ENCODE peak calls at places on chromosomes 13 and 19, in six cellular contexts. L, C, O, N, B and Y are unnamed samples. For H3K4me1, the result is how much of the 10 kb centered on the place peaks cover.

GRCh38 chr13:107200491-107200890 is 632.6 kb upstream of the ARGLU1 start:
- DNase-seq in L (no peak), C (no peak), O (no peak), N (no peak), B (no peak), Y (no peak)

GRCh38 chr13:49240017-49240416 is 7.7 kb upstream of the CDADC1 start:
- DNase-seq in L (no peak), C (no peak), O (no peak), N (peak), B (peak), Y (peak)

GRCh38 chr19:10683064-10683426 is 18.2 kb upstream of the QTRT1 start:
- DNase-seq in L (no peak), C (peak), O (no peak), N (no peak), B (no peak), Y (no peak)

GRCh38 chr19:28882818-28883217 is 330.1 kb downstream of the UQCRFS1 start:
- DNase-seq in L (no peak), C (no peak), O (no peak), N (no peak), B (no peak), Y (no peak)

GRCh38 chr19:16654151-16654550 is 5.8 kb downstream of the SMIM7 start:
- DNase-seq in L (no peak), C (peak), O (no peak), N (no peak), B (peak), Y (peak)

GRCh38 chr13:22454586-22454985 is 726.2 kb upstream of the SGCG start:
- DNase-seq in L (no peak), C (no peak), O (no peak), N (no peak), B (no peak), Y (peak)

GRCh38 chr13:45040626-45041025 is 51.3 kb downstream of the GPALPP1 start:
- DNase-seq in L (no peak), C (no peak), O (no peak), N (no peak), B (no peak), Y (no peak)

GRCh38 chr13:75194717-75195116 is 287.3 kb downstream of the TBC1D4 start:
- DNase-seq in L (no peak), C (no peak), O (no peak), N (no peak), B (no peak), Y (no peak)

DNA sequence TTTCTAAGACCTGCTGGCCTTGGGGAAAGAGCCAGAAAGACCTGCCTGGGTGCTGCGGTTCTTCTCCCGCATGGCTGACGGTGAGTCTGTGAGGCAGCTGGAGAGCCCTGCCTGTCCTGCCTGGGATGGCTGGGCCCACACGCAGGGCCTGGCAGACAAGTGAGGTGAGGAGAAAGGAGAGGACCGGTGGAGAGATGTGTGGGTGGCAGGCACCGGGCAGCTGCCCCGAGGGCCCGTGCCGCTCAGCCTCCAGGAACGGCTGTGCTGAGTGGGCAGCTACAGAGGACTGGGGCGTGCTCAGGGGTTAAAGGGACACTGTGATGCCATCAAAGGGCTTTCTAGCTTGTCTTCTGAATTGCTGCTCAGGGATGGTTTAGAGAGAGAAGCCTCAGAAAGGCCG is 53.8 kb downstream of the MLLT1 start:
- DNase-seq in L (no peak), C (peak), O (peak), N (no peak), B (no peak), Y (no peak)
- H3K4me1 ChIP-seq in L (half or more), C (under half), O (under half), N (under half), B (under half), Y (under half)

DNA sequence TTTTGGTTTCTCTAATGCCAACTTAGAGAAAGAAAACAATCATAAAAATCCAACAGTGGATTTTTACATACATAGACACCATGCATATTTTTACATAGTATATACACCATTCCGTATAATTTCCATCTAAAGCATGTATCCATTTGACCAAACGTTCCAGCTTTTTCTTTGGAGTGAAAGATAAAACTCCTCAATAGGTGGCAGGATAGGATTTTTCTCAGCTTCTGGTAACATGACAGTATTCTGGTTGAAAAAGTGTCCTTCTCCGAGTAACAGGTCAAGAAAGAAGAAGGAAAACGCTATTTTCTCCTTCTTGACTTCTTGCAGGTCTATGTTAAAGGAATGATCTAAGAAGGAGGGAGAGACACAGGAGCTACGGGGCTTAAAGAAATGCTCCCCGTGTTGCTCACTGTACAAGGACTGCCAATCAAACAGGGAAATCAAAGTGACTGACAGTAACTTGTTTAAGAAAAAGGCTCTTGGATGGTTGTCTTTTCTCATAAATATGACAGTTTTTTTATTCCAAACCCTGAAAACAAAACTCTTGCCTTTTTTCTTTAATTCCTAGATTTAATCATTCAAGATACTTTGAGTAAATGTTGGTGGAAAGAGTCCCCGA is 11.5 kb downstream of the FLT1 start:
- DNase-seq in L (no peak), C (no peak), O (no peak), N (no peak), B (no peak), Y (no peak)
- H3K27ac ChIP-seq in L (no peak), C (no peak), O (no peak), N (no peak), B (no peak), Y (peak)

GRCh38 chr13:61247149-61247936 is 168.3 kb downstream of the PCDH20 start:
- DNase-seq in L (no peak), C (peak), O (no peak), N (no peak), B (no peak), Y (peak)
- TF ChIP-seq CTCF in L (no peak), C (no peak), O (no peak), N (no peak), B (no peak), Y (peak)

DNA sequence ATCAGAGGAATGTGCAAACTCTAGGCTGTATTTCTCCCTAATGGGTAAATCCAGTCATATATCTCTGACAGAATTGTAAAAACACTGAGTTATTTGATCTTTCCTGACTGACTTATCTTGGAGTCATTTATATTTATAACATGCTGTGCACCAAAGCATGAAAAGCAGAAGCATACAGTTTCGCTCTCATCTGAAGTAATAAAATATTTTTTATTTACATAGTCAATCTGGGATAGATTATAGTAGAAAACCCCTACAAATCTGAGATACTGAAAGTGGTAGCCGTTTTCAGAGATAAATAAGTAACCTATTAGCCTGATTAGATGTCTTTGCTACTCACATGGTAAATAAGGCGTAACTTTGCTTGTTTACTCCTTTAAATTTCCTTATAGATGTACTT is 35.0 kb downstream of the LRCH1 start:
- DNase-seq in L (no peak), C (no peak), O (no peak), N (no peak), B (no peak), Y (no peak)
- H3K4me1 ChIP-seq in L (half or more), C (under half), O (under half), N (under half), B (under half), Y (under half)

DNA sequence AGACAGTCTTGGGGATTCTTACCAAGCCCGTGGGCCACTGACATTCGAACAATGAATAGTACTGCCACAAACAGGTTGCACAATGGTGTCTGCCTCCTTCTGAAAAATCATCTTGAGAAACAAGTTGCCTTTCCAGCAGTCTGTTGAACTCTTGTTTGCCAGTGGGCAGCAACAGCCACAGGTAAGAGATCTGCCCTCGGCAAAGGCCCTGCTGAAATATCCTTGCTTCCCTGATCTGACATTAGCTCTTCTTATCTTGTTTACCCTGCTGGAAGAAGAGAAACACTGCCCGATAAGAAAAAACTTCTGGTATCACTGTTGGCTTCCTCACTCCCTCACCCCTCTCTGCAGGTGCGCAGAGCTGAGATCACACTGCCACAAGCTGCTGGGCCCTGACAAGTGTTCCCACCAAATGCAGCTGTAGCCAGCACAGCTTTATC is 2.0 kb downstream of the DOCK9 start:
- DNase-seq in L (no peak), C (no peak), O (no peak), N (no peak), B (no peak), Y (peak)
- H3K27ac ChIP-seq in L (peak), C (no peak), O (peak), N (peak), B (peak), Y (peak)

GRCh38 chr13:27869436-27870090 is 50.2 kb upstream of the PDX1 start:
- DNase-seq in L (no peak), C (no peak), O (no peak), N (no peak), B (no peak), Y (no peak)

DNA sequence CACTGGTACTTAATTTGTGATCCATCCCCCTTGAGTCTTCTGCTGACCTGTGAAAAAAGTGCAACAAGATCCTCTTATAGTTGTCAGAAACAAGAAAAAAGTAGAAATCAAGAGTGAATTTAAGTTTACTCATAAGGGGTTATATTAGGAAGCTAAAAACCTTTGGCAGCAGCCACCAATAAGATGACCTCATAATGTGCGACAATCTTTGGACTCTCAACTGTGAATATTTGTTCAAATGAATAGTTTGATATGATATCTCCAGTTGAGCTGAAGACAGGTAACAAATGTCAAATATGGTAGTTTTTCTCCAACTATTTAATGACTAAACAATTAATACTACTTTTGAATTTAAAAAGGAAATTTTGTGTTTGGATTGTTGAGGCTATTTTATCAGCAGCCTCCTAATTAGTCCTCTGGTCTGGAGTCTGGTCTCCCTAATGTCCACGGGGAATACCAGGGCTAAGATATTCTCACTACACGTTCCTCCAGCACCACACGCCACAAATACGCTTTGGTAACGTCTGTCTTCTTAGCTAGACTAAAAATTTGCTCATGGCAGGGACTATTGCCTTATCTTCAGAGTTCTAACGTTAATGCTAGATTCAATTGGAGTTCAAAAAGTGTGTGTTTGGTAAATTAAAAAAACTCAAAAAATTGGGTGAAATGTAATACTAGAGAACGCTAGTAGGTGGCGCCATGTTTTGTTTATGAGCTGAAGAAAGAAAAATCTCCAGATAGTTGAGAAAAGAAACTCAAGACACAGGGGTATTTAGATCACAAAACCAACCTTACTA is 51.0 kb upstream of the PDX1 start:
- DNase-seq in L (no peak), C (no peak), O (no peak), N (peak), B (no peak), Y (peak)
- TF ChIP-seq CTCF in L (peak), C (peak), O (peak), N (peak), B (no peak), Y (no peak)

GRCh38 chr19:12779162-12779993 is 4.0 kb upstream of the HOOK2 start:
- DNase-seq in L (no peak), C (peak), O (no peak), N (peak), B (peak), Y (peak)
- H3K4me1 ChIP-seq in L (half or more), C (under half), O (half or more), N (under half), B (half or more), Y (under half)

DNA sequence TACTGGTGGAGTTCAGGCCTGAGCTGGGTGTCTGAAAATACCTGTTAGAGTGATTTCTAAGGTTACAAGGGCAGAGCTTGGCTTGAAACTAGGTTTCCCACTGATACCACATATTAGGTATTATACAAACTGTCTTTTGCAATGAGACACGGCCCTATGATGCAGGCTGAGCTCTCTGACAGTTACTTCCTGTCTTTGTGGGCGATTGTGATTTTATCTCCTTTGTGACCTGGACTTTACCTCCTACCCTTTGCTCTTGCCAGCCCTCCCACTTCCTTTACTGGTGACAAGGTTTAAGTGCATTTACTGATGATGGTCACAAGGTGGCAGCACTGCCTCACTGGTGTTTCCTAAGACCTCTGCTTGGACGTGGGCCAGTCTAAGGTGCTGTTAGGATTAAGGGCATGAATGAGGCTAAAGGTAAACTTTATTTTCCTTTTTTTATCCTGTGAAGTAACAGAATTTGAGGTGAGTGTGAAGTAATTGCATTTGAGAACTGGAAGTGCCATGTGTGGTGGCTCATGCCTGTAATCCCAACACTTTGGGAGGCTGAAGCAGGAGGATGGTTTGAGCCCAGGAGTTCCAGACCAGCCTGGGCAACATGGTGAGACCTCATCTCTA is 7.7 kb upstream of the CXCL17 start:
- DNase-seq in L (peak), C (peak), O (peak), N (peak), B (peak), Y (peak)
- H3K27ac ChIP-seq in L (no peak), C (no peak), O (no peak), N (peak), B (no peak), Y (no peak)